ENCODE peak calls at places on chromosomes 6 and 20, in seven cellular contexts. U is SK-N-SH, R is cardiac fibroblast, C is HCT116, H is pancreas, F is MM.1S, K is Peyer's patch. P is an unnamed sample.

GRCh38 chr6:161164182-161164625 is 109.7 kb downstream of the AGPAT4 start:
- DNase-seq in U (no peak), R (no peak), C (no peak), H (no peak), F (no peak), K (no peak), P (no peak)

GRCh38 chr6:27667651-27668441 is 194.9 kb upstream of the ZNF184 start:
- DNase-seq in U (no peak), R (peak), C (no peak), H (no peak), F (no peak), K (no peak), P (no peak)

GRCh38 chr20:11101243-11101642 is 427.4 kb upstream of the JAG1 start:
- DNase-seq in U (no peak), R (peak), C (no peak), H (no peak), F (no peak), K (no peak), P (no peak)

GRCh38 chr6:108484016-108484415 is 76.7 kb upstream of the FOXO3 start:
- DNase-seq in U (no peak), R (no peak), C (no peak), H (no peak), F (no peak), K (no peak), P (no peak)

GRCh38 chr6:122778961-122779671 is 400 bp upstream of the FABP7 start:
- DNase-seq in U (no peak), R (no peak), C (no peak), H (no peak), F (no peak), K (no peak), P (no peak)

GRCh38 chr6:11009353-11009752 is 34.8 kb downstream of the ELOVL2 start:
- DNase-seq in U (no peak), R (peak), C (peak), H (no peak), F (peak), K (no peak), P (no peak)

GRCh38 chr6:26031151-26031594 is 56.1 kb upstream of the HFE start:
- DNase-seq in U (no peak), R (peak), C (no peak), H (no peak), F (peak), K (no peak), P (no peak)

GRCh38 chr6:15945593-15946159 is 183.2 kb upstream of the MYLIP start:
- DNase-seq in U (no peak), R (peak), C (no peak), H (no peak), F (no peak), K (no peak), P (no peak)

GRCh38 chr6:156169361-156169760 is 607.8 kb upstream of the ARID1B start:
- DNase-seq in U (no peak), R (no peak), C (no peak), H (no peak), F (no peak), K (no peak), P (no peak)

GRCh38 chr6:91130126-91130525 is 543.3 kb upstream of the MAP3K7 start:
- DNase-seq in U (no peak), R (no peak), C (no peak), H (no peak), F (no peak), K (no peak), P (no peak)

GRCh38 chr6:40695114-40695513 is 108.0 kb upstream of the LRFN2 start:
- DNase-seq in U (peak), R (no peak), C (no peak), H (no peak), F (peak), K (no peak), P (no peak)

GRCh38 chr20:5825136-5825719 is 75.0 kb downstream of the SHLD1 start:
- DNase-seq in U (no peak), R (no peak), C (no peak), H (no peak), F (no peak), K (no peak), P (no peak)

GRCh38 chr20:10063482-10063881 is 28.7 kb downstream of the ANKEF1 start:
- DNase-seq in U (no peak), R (no peak), C (no peak), H (no peak), F (no peak), K (no peak), P (no peak)

GRCh38 chr20:10059006-10059405 is 24.2 kb downstream of the ANKEF1 start:
- DNase-seq in U (no peak), R (no peak), C (no peak), H (no peak), F (no peak), K (no peak), P (no peak)

GRCh38 chr20:10064611-10065010 is 29.8 kb downstream of the ANKEF1 start:
- DNase-seq in U (no peak), R (no peak), C (no peak), H (no peak), F (no peak), K (no peak), P (no peak)

GRCh38 chr20:10061641-10062040 is 26.9 kb downstream of the ANKEF1 start:
- DNase-seq in U (no peak), R (no peak), C (no peak), H (no peak), F (no peak), K (no peak), P (no peak)

DNA sequence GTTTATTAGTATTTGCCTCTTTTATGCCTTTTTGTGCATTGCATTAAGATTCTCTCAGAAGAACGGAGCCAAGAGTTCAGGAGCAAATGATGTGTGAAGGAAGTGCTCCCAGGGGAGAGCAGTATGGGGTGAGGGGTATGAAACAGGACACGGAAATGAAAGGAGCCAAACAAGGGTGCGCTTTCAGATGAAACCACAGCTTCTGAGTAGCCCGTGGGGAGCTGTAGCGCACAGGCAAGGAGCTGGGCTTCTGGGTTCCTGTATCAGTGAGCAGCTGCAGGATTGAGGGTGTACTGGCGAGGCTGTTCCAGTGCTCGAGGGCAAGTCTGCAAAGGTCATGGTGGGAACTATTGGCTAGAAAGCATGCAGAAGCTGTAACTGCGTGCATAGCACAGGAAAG is 25.4 kb downstream of the ANKEF1 start:
- DNase-seq in U (peak), R (no peak), C (no peak), H (no peak), F (peak), K (no peak), P (no peak)
- H3K4me3 ChIP-seq in U (no peak), R (no peak), C (no peak), H (no peak), F (no peak), K (no peak), P (no peak)

GRCh38 chr6:2743280-2744205 is 7.2 kb downstream of the MYLK4 start:
- DNase-seq in U (no peak), R (no peak), C (no peak), H (no peak), F (no peak), K (no peak), P (no peak)
- TF ChIP-seq CTCF in U (no peak), R (no peak), C (no peak), H (no peak), F (no peak), K (no peak), P (no peak)

DNA sequence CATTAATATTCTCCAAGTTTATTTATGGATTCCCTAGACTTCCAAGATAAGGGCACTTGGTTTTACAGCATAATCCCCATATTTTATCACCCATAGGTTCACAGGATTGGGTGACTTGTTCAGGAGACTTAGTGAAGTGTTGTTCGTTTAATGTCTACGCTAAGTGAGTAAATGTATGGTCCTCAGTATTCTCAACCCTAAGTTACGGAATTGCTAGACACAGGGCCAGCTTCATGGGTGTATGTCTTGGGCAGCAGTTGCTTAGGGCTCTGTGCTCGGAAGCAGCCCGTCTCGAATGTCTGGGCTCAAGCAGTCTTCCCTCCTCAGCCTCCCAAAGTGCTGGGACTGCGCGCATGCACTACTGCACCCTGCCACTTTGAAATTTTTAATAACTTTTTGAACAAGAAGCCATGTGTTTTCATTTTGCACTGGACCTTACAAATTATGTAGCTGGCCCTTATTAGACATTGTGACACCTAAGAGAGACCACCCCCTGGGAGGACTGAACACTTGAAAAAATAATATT is 91.5 kb upstream of the ZNF217 start:
- DNase-seq in U (no peak), R (no peak), C (no peak), H (no peak), F (no peak), K (no peak), P (no peak)
- H3K4me3 ChIP-seq in U (no peak), R (no peak), C (no peak), H (no peak), F (no peak), K (no peak), P (no peak)

GRCh38 chr6:150877928-150878327 is 12.4 kb downstream of the MTHFD1L start:
- DNase-seq in U (no peak), R (no peak), C (no peak), H (no peak), F (no peak), K (peak), P (no peak)
- TF ChIP-seq CTCF in U (no peak), R (no peak), C (no peak), H (no peak), F (no peak), K (no peak), P (no peak)

DNA sequence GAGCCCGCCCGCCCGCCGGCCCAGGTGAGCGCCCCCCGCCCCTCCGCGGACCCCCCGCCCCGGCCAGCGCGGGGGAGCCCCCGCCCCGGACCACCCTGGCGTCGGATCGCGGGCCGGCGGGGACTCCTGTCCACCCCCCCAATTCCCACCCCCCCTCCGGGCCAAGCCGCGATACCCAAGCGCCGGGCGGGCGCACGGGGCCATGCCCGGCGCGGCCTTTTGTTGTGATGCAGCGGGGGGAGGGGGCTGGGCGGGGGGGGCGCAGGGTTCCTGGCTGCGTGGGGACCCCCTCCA is 239 bp downstream of the SRC start:
- DNase-seq in U (peak), R (no peak), C (no peak), H (no peak), F (no peak), K (no peak), P (no peak)
- H3K4me3 ChIP-seq in U (peak), R (peak), C (peak), H (peak), F (peak), K (peak), P (peak)

GRCh38 chr6:143505111-143505510 is 6.4 kb downstream of the FUCA2 start:
- DNase-seq in U (no peak), R (no peak), C (no peak), H (no peak), F (no peak), K (no peak), P (no peak)

GRCh38 chr6:143498428-143498827 is 13.1 kb downstream of the FUCA2 start:
- DNase-seq in U (no peak), R (no peak), C (no peak), H (no peak), F (no peak), K (no peak), P (no peak)

GRCh38 chr6:143505537-143505936 is 6.0 kb downstream of the FUCA2 start:
- DNase-seq in U (no peak), R (no peak), C (no peak), H (no peak), F (no peak), K (no peak), P (no peak)

GRCh38 chr6:143504369-143504768 is 7.2 kb downstream of the FUCA2 start:
- DNase-seq in U (no peak), R (no peak), C (no peak), H (no peak), F (no peak), K (no peak), P (no peak)

DNA sequence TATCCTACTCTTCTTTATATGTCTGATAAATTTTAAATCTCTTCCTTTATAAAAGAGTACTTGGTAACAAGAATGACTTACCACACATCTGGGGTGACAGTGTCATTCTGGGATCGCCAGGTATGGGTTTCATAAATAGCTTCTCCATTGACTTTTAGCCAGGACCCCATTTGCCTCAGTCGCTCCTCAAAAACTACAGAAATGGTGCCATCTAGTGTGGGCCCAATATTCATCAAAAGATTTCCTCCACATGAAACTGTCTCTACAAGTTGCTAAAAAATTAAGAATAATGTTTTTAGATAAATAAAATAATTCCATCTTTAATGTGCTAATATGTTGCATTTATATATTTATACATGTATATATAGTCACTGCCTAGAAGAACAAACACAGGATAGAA is 9.7 kb downstream of the FUCA2 start:
- DNase-seq in U (no peak), R (no peak), C (no peak), H (no peak), F (no peak), K (no peak), P (no peak)
- TF ChIP-seq CTCF in U (no peak), R (no peak), C (no peak), H (no peak), F (no peak), K (no peak), P (peak)

DNA sequence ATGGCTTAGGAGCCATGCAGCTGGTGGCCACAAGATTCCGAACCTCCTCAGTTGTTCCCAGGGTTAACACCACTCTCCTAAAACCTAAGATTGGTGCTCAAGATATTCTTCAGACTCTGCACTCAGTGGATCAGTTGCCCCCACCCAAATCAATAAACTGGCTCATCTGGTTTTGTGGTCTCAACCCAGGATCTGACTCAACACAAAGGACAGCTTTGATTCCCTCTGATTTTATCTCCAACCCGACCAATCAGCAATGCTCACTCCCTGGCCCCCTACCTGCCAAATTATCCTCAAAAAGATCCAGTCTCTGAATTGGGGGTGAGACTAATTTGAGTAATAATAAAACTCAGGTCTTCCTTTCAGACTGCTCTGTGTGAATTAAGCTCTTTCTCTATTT is 137.5 kb downstream of the EYS start:
- DNase-seq in U (no peak), R (no peak), C (no peak), H (no peak), F (no peak), K (no peak), P (no peak)
- H3K4me3 ChIP-seq in U (no peak), R (no peak), C (no peak), H (no peak), F (no peak), K (no peak), P (no peak)

DNA sequence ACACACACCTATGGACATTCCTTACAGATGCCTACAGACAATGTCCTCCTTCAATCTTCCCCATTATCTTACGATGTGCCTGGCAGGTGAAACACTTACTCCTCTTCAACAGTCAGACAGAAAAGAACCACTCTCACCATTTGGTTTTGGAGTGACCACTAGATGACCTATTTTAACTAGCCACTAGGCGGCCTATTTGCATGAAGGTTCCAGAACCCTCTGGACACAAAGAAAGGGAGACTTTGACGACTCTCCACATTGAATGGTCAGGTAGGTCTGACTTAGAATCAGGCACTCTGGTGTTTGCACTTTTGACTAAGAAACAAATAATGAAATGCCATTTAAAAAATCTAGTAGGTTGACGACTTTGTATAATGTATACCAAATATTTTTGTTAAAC is 42.0 kb downstream of the PNLDC1 start:
- DNase-seq in U (peak), R (peak), C (peak), H (no peak), F (no peak), K (no peak), P (no peak)
- TF ChIP-seq CTCF in U (peak), R (peak), C (peak), H (no peak), F (no peak), K (no peak), P (peak)